ENCODE peak calls at places on chromosomes 5 and 9, in five cellular contexts. N, A, G, E and W are unnamed samples.

GRCh38 chr9:123834907-123835562 is 94.9 kb downstream of the DENND1A start:
- DNase-seq in N (no peak), A (peak; percentile 75), G (peak; percentile 34), E (no peak), W (no peak)

GRCh38 chr5:154654484-154655375 is 100.4 kb upstream of the LARP1 start:
- DNase-seq in N (no peak), A (peak; percentile 53), G (no peak), E (no peak), W (no peak)

GRCh38 chr9:19231126-19232035 is 888 bp downstream of the DENND4C start:
- DNase-seq in N (no peak), A (peak; percentile 33), G (no peak), E (peak; percentile 36), W (peak; percentile 20)

GRCh38 chr9:129613520-129614175 is 7.3 kb downstream of the C9orf50 start:
- DNase-seq in N (no peak), A (no peak), G (no peak), E (no peak), W (peak; percentile 75)

GRCh38 chr9:70600479-70600878 is 186.0 kb upstream of the KLF9 start:
- DNase-seq in N (no peak), A (no peak), G (no peak), E (no peak), W (no peak)

GRCh38 chr9:112487799-112488345 is 1.2 kb downstream of the KIAA1958 start:
- DNase-seq in N (no peak), A (peak; percentile 25), G (no peak), E (no peak), W (peak; percentile 35)

GRCh38 chr5:136356747-136357469 is 8.4 kb downstream of the TRPC7 start:
- DNase-seq in N (no peak), A (no peak), G (no peak), E (no peak), W (no peak)

GRCh38 chr5:173693670-173694069 is 77.2 kb upstream of the BOD1 start:
- DNase-seq in N (peak; percentile 66), A (peak; percentile 72), G (no peak), E (no peak), W (no peak)

GRCh38 chr9:97873877-97874276 is 20.9 kb downstream of the FOXE1 start:
- DNase-seq in N (no peak), A (no peak), G (no peak), E (peak; percentile 14), W (no peak)

GRCh38 chr9:135674977-135675376 is 11.9 kb downstream of the LCN9 start:
- DNase-seq in N (no peak), A (no peak), G (no peak), E (no peak), W (no peak)

GRCh38 chr9:130681769-130682489 is 11.7 kb upstream of the EXOSC2 start:
- DNase-seq in N (no peak), A (peak; percentile 43), G (no peak), E (no peak), W (no peak)

GRCh38 chr9:12822111-12822510 is 47.3 kb downstream of the LURAP1L start:
- DNase-seq in N (no peak), A (no peak), G (no peak), E (no peak), W (no peak)

GRCh38 chr9:136482046-136482792 is 621 bp downstream of the SEC16A start:
- DNase-seq in N (no peak), A (peak; percentile 45), G (no peak), E (no peak), W (peak; percentile 75)

GRCh38 chr5:175820230-175820629 is 51.1 kb upstream of the CPLX2 start:
- DNase-seq in N (no peak), A (no peak), G (no peak), E (no peak), W (no peak)

GRCh38 chr5:117736693-117737092 is 1162.1 kb upstream of the SEMA6A start:
- DNase-seq in N (no peak), A (no peak), G (no peak), E (no peak), W (peak; percentile 7)

GRCh38 chr5:117732264-117732663 is 1157.6 kb upstream of the SEMA6A start:
- DNase-seq in N (no peak), A (no peak), G (no peak), E (no peak), W (no peak)

GRCh38 chr5:117731445-117731844 is 1156.8 kb upstream of the SEMA6A start:
- DNase-seq in N (no peak), A (no peak), G (no peak), E (no peak), W (no peak)
- TF ChIP-seq MAX in N (no peak), A (no peak), G (no peak), E (no peak), W (no peak)

DNA sequence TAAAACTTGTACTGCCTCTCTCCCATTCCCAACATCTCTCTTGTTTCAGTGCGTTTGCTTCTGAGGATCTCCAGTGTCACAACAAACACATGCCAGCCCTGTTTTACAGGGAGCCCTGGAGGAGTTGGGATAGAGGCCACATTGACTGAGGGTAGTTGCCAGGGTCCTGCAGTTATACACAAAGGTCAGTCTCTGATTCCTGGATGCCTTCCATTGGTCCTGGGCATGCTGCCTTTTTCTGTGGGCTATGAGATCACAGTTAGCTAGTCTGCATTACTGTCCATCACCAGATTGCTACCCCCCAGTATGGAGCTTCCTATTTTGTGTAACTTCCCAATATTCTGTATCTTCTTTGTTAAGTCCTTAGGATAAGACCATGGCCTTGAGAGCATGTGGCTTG is 9.3 kb downstream of the NUDT2 start:
- DNase-seq in N (no peak), A (no peak), G (no peak), E (no peak), W (no peak)
- TF ChIP-seq REST in N (no peak), A (no peak), G (no peak), E (no peak), W (no peak)

DNA sequence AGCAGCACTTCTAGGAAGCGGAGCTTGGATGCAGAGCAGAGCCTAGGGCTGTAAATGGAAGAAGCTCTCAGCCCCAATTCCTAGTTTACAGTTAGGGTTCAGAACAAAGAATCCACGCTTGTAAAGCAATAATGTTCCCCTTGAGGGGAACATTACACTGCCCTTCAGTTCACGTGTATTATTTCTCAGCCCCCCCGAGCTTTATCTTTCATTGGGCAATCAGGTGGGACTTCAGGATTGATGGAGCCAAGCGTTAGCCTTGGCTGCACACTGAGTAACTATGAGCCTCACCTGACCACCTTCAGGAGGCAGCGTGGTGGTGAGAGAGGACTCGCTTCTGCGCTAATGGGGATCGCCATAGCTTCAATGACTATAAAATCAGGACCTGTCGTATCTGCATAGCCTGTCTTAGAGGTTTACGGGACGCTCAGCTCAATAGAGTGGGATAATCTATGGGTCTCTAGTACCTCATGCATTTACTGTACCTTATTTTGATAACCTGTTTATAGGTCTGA is 157.0 kb upstream of the RASEF start:
- DNase-seq in N (no peak), A (no peak), G (no peak), E (no peak), W (no peak)
- TF ChIP-seq RFX5 in N (no peak), A (no peak), G (no peak), E (no peak), W (no peak)

DNA sequence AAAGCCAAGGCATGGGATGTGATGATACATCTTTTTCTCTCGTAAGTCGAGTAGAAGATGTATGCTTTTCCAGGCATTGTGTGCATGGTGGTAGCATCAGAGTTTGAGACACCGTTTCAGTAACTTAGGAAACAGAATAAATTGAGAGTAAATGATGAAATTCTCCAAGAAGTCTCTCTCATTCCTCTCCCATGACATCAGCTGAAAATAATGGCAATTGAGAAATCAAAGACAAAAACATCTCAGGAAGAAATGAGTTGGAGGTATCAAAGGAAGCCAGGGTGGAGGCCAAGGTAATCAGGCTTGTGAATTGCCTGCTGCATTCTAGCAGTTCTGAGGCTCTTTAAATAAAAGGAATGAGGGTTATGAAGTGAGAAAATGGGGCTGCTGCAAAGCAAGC is 53.9 kb downstream of the SGCD start:
- DNase-seq in N (no peak), A (no peak), G (no peak), E (no peak), W (no peak)
- TF ChIP-seq MAX in N (no peak), A (no peak), G (no peak), E (no peak), W (no peak)

GRCh38 chr5:50325237-50325832 is 115.8 kb downstream of the EMB start:
- DNase-seq in N (no peak), A (peak; percentile 37), G (no peak), E (no peak), W (peak; percentile 2)
- TF ChIP-seq REST in N (no peak), A (no peak), G (no peak), E (no peak), W (no peak)

DNA sequence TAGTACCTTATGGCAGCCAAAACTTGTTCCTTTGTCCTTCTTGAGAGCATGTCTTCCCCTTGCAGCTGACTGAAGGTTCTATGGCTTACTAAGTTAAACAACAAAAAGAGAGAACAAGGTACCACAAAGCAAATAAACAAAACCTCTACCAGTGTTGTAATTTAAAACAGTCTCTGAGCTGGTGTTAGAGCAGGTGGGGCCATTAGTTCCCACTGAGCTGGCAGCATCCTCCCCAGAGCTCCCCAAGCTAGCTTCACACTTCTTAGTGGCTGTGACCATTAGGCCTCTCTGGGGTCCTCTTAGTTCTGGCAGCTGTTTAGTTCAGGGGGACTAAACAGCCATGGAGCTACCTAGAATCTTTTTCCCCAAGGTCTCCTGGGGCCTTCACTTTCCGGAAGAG is 128.6 kb upstream of the ELL2 start:
- DNase-seq in N (no peak), A (no peak), G (no peak), E (no peak), W (no peak)
- TF ChIP-seq RFX5 in N (no peak), A (no peak), G (no peak), E (no peak), W (no peak)